ENCODE peak calls at places on chromosomes 13 and 19, in six cellular contexts. One of them, this sample, is unnamed.

GRCh38 chr13:48636550-48636949 is 17.2 kb upstream of the CYSLTR2 start:
- DNase-seq in foreskin fibroblast: peak; percentile 7
- DNase-seq in ELF-1: no peak
- DNase-seq in NCI-H2171: no peak
- DNase-seq in stimulated activated CD8-positive, alpha-beta memory T cell treated with anti-CD3 and anti-CD28 coated beads, Interleukin-15, amount 100 ng/mL, for 4 hours: no peak
- DNase-seq in caudate nucleus: no peak
- DNase-seq in this sample: no peak

GRCh38 chr19:2274937-2275535 is 6.9 kb downstream of the PEAK3 start:
- DNase-seq in foreskin fibroblast: peak; percentile 88
- DNase-seq in ELF-1: peak; percentile 84
- DNase-seq in NCI-H2171: peak; percentile 46
- DNase-seq in stimulated activated CD8-positive, alpha-beta memory T cell treated with anti-CD3 and anti-CD28 coated beads, Interleukin-15, amount 100 ng/mL, for 4 hours: no peak
- DNase-seq in caudate nucleus: peak; percentile 66
- DNase-seq in this sample: no peak

GRCh38 chr13:48873598-48873997 is 102.1 kb upstream of the FNDC3A start:
- DNase-seq in foreskin fibroblast: peak; percentile 88
- DNase-seq in ELF-1: peak; percentile 92
- DNase-seq in NCI-H2171: no peak
- DNase-seq in stimulated activated CD8-positive, alpha-beta memory T cell treated with anti-CD3 and anti-CD28 coated beads, Interleukin-15, amount 100 ng/mL, for 4 hours: no peak
- DNase-seq in caudate nucleus: no peak
- DNase-seq in this sample: no peak

GRCh38 chr19:46813570-46814358 is 25.4 kb upstream of the SLC1A5 start:
- DNase-seq in foreskin fibroblast: peak; percentile 55
- DNase-seq in ELF-1: no peak
- DNase-seq in NCI-H2171: no peak
- DNase-seq in stimulated activated CD8-positive, alpha-beta memory T cell treated with anti-CD3 and anti-CD28 coated beads, Interleukin-15, amount 100 ng/mL, for 4 hours: no peak
- DNase-seq in caudate nucleus: no peak
- DNase-seq in this sample: no peak

GRCh38 chr19:35592226-35592625 is 6.3 kb downstream of the PMIS2 start:
- DNase-seq in foreskin fibroblast: peak; percentile 58
- DNase-seq in ELF-1: peak; percentile 50
- DNase-seq in NCI-H2171: no peak
- DNase-seq in stimulated activated CD8-positive, alpha-beta memory T cell treated with anti-CD3 and anti-CD28 coated beads, Interleukin-15, amount 100 ng/mL, for 4 hours: no peak
- DNase-seq in caudate nucleus: no peak
- DNase-seq in this sample: no peak

GRCh38 chr13:60727140-60727539 is 330.1 kb downstream of the TDRD3 start:
- DNase-seq in foreskin fibroblast: no peak
- DNase-seq in ELF-1: no peak
- DNase-seq in NCI-H2171: no peak
- DNase-seq in stimulated activated CD8-positive, alpha-beta memory T cell treated with anti-CD3 and anti-CD28 coated beads, Interleukin-15, amount 100 ng/mL, for 4 hours: no peak
- DNase-seq in caudate nucleus: no peak
- DNase-seq in this sample: no peak

GRCh38 chr13:48009298-48009697 is 8.2 kb upstream of the SUCLA2 start:
- DNase-seq in foreskin fibroblast: peak; percentile 87
- DNase-seq in ELF-1: no peak
- DNase-seq in NCI-H2171: no peak
- DNase-seq in stimulated activated CD8-positive, alpha-beta memory T cell treated with anti-CD3 and anti-CD28 coated beads, Interleukin-15, amount 100 ng/mL, for 4 hours: no peak
- DNase-seq in caudate nucleus: no peak
- DNase-seq in this sample: no peak

GRCh38 chr13:110629735-110630134 is 14.4 kb downstream of the NAXD start:
- DNase-seq in foreskin fibroblast: no peak
- DNase-seq in ELF-1: no peak
- DNase-seq in NCI-H2171: no peak
- DNase-seq in stimulated activated CD8-positive, alpha-beta memory T cell treated with anti-CD3 and anti-CD28 coated beads, Interleukin-15, amount 100 ng/mL, for 4 hours: no peak
- DNase-seq in caudate nucleus: no peak
- DNase-seq in this sample: no peak

This sample was measured in anterior cingulate cortex.